ENCODE peak calls at places on chromosomes 16 and 17, in seven cellular contexts. One of them, this sample, is unnamed.

GRCh38 chr16:4350787-4351659 is at the start of gene PAM16:
- DNase-seq in GM23338: peak
- DNase-seq in MM.1S: peak
- DNase-seq in breast epithelium: peak
- DNase-seq in retinal pigment epithelial cell: peak
- DNase-seq in OCI-LY7: peak
- DNase-seq in RWPE1: peak
- DNase-seq in this sample: peak

GRCh38 chr16:1096164-1097082 is at the start of gene C1QTNF8:
- DNase-seq in retinal pigment epithelial cell: no peak
- DNase-seq in MM.1S: no peak
- DNase-seq in GM23338: no peak
- DNase-seq in RWPE1: no peak
- DNase-seq in OCI-LY7: no peak
- DNase-seq in breast epithelium: no peak
- DNase-seq in this sample: no peak

GRCh38 chr17:4136373-4136772 is 6.5 kb downstream of the ZZEF1 start:
- DNase-seq in breast epithelium: no peak
- DNase-seq in RWPE1: no peak
- DNase-seq in GM23338: no peak
- DNase-seq in retinal pigment epithelial cell: peak
- DNase-seq in MM.1S: no peak
- DNase-seq in OCI-LY7: no peak
- DNase-seq in this sample: no peak

GRCh38 chr16:12501727-12502457 is 301.8 kb downstream of the CPPED1 start:
- DNase-seq in OCI-LY7: no peak
- DNase-seq in MM.1S: no peak
- DNase-seq in GM23338: no peak
- DNase-seq in RWPE1: no peak
- DNase-seq in retinal pigment epithelial cell: no peak
- DNase-seq in breast epithelium: no peak
- DNase-seq in this sample: no peak

GRCh38 chr16:55499951-55500350 is 8.9 kb upstream of the LPCAT2 start:
- DNase-seq in retinal pigment epithelial cell: peak
- DNase-seq in breast epithelium: no peak
- DNase-seq in RWPE1: peak
- DNase-seq in OCI-LY7: no peak
- DNase-seq in GM23338: no peak
- DNase-seq in MM.1S: no peak
- DNase-seq in this sample: no peak

GRCh38 chr16:68250951-68251350 is 5.8 kb downstream of the PLA2G15 start:
- DNase-seq in GM23338: no peak
- DNase-seq in MM.1S: peak
- DNase-seq in breast epithelium: no peak
- DNase-seq in RWPE1: no peak
- DNase-seq in OCI-LY7: no peak
- DNase-seq in retinal pigment epithelial cell: no peak
- DNase-seq in this sample: no peak

GRCh38 chr17:77110006-77110374 is 30.8 kb upstream of the SEC14L1 start:
- DNase-seq in breast epithelium: no peak
- DNase-seq in retinal pigment epithelial cell: no peak
- DNase-seq in OCI-LY7: peak
- DNase-seq in RWPE1: no peak
- DNase-seq in MM.1S: peak
- DNase-seq in GM23338: peak
- DNase-seq in this sample: no peak

GRCh38 chr17:32930512-32930911 is 2.6 kb downstream of the TMEM98 start:
- DNase-seq in OCI-LY7: no peak
- DNase-seq in MM.1S: no peak
- DNase-seq in GM23338: no peak
- DNase-seq in retinal pigment epithelial cell: no peak
- DNase-seq in breast epithelium: no peak
- DNase-seq in RWPE1: no peak
- DNase-seq in this sample: no peak

GRCh38 chr17:49692751-49693150 is 14.9 kb upstream of the SPOP start:
- DNase-seq in RWPE1: no peak
- DNase-seq in breast epithelium: no peak
- DNase-seq in retinal pigment epithelial cell: no peak
- DNase-seq in OCI-LY7: no peak
- DNase-seq in GM23338: no peak
- DNase-seq in MM.1S: no peak
- DNase-seq in this sample: no peak

GRCh38 chr16:16120044-16120381 is 103.3 kb downstream of the ABCC6 start:
- DNase-seq in breast epithelium: no peak
- DNase-seq in GM23338: no peak
- DNase-seq in retinal pigment epithelial cell: no peak
- DNase-seq in MM.1S: no peak
- DNase-seq in OCI-LY7: no peak
- DNase-seq in RWPE1: no peak
- DNase-seq in this sample: no peak

GRCh38 chr16:85935957-85936760 is 37.2 kb downstream of the IRF8 start:
- DNase-seq in breast epithelium: no peak
- DNase-seq in MM.1S: peak
- DNase-seq in OCI-LY7: peak
- DNase-seq in retinal pigment epithelial cell: no peak
- DNase-seq in RWPE1: no peak
- DNase-seq in GM23338: no peak
- DNase-seq in this sample: no peak

GRCh38 chr17:32323784-32324590 is 18.0 kb downstream of the C17orf75 start:
- DNase-seq in breast epithelium: no peak
- DNase-seq in MM.1S: peak
- DNase-seq in RWPE1: peak
- DNase-seq in retinal pigment epithelial cell: no peak
- DNase-seq in GM23338: no peak
- DNase-seq in OCI-LY7: no peak
- DNase-seq in this sample: no peak

GRCh38 chr17:72126575-72127486 is 6.0 kb downstream of the SOX9 start:
- DNase-seq in retinal pigment epithelial cell: peak
- DNase-seq in RWPE1: peak
- DNase-seq in GM23338: no peak
- DNase-seq in OCI-LY7: no peak
- DNase-seq in MM.1S: peak
- DNase-seq in breast epithelium: no peak
- DNase-seq in this sample: no peak
- TF ChIP-seq CTCF in retinal pigment epithelial cell: no peak
- TF ChIP-seq CTCF in RWPE1: no peak
- TF ChIP-seq CTCF in GM23338: no peak
- TF ChIP-seq CTCF in OCI-LY7: no peak
- TF ChIP-seq CTCF in MM.1S: no peak
- TF ChIP-seq CTCF in breast epithelium: no peak
- TF ChIP-seq CTCF in this sample: no peak

DNA sequence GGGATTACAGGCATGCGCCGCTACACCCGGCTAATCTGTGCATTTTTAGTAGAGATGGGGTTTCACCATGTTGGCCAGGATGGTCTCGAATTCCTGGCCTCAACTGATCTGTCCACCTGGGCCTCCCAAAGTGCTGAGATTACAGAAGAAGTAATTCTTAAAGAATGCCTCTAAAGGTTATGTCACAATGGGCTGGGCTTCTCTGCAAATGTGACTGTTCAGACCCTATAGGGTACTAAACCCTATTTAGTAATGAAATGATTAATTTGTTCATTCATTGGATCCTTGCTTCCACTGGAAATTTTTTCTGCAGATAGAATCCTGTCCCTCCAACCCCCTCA is 108.8 kb upstream of the CORO6 start:
- DNase-seq in MM.1S: no peak
- DNase-seq in RWPE1: no peak
- DNase-seq in breast epithelium: no peak
- DNase-seq in retinal pigment epithelial cell: no peak
- DNase-seq in GM23338: no peak
- DNase-seq in OCI-LY7: no peak
- DNase-seq in this sample: no peak
- TF ChIP-seq CTCF in MM.1S: no peak
- TF ChIP-seq CTCF in RWPE1: no peak
- TF ChIP-seq CTCF in breast epithelium: no peak
- TF ChIP-seq CTCF in retinal pigment epithelial cell: no peak
- TF ChIP-seq CTCF in GM23338: no peak
- TF ChIP-seq CTCF in OCI-LY7: no peak
- TF ChIP-seq CTCF in this sample: no peak

DNA sequence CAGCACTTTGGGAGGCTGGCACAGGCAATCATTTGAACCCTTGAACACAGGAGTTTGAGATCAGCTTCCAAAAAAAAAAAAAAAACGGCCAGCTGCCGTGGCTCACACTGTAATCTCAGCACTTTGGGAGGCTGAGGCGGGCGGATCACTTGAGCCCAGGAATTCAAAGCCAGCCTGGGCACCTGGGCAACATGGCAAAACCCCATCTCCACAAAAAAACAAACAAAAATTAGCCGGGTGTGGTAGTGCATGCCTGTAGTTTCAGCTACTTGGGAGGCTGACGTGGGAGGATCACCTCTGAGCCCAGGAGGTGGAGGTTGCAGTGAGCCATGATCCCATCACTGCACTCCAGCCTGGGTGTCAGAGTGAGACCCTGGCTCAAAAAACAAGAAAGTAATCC is 39.0 kb downstream of the GRB2 start:
- DNase-seq in RWPE1: no peak
- DNase-seq in MM.1S: no peak
- DNase-seq in breast epithelium: no peak
- DNase-seq in retinal pigment epithelial cell: no peak
- DNase-seq in OCI-LY7: no peak
- DNase-seq in GM23338: no peak
- DNase-seq in this sample: no peak
- TF ChIP-seq CTCF in RWPE1: no peak
- TF ChIP-seq CTCF in MM.1S: no peak
- TF ChIP-seq CTCF in breast epithelium: no peak
- TF ChIP-seq CTCF in retinal pigment epithelial cell: no peak
- TF ChIP-seq CTCF in OCI-LY7: no peak
- TF ChIP-seq CTCF in GM23338: no peak
- TF ChIP-seq CTCF in this sample: no peak

GRCh38 chr17:43003542-43004172 is 2.9 kb upstream of the IFI35 start:
- DNase-seq in GM23338: peak
- DNase-seq in retinal pigment epithelial cell: no peak
- DNase-seq in OCI-LY7: no peak
- DNase-seq in breast epithelium: no peak
- DNase-seq in RWPE1: no peak
- DNase-seq in MM.1S: no peak
- DNase-seq in this sample: no peak
- TF ChIP-seq CTCF in GM23338: peak
- TF ChIP-seq CTCF in retinal pigment epithelial cell: peak
- TF ChIP-seq CTCF in OCI-LY7: no peak
- TF ChIP-seq CTCF in breast epithelium: no peak
- TF ChIP-seq CTCF in RWPE1: no peak
- TF ChIP-seq CTCF in MM.1S: no peak
- TF ChIP-seq CTCF in this sample: no peak

GRCh38 chr17:9872852-9873251 is 32.2 kb downstream of the RCVRN start:
- DNase-seq in OCI-LY7: no peak
- DNase-seq in breast epithelium: no peak
- DNase-seq in RWPE1: no peak
- DNase-seq in GM23338: no peak
- DNase-seq in MM.1S: no peak
- DNase-seq in retinal pigment epithelial cell: no peak
- DNase-seq in this sample: no peak

GRCh38 chr17:9875441-9875840 is 29.6 kb downstream of the RCVRN start:
- DNase-seq in GM23338: peak
- DNase-seq in retinal pigment epithelial cell: no peak
- DNase-seq in RWPE1: no peak
- DNase-seq in MM.1S: no peak
- DNase-seq in breast epithelium: no peak
- DNase-seq in OCI-LY7: no peak
- DNase-seq in this sample: no peak

GRCh38 chr17:9878791-9879525 is 26.1 kb downstream of the RCVRN start:
- DNase-seq in RWPE1: peak
- DNase-seq in OCI-LY7: no peak
- DNase-seq in MM.1S: no peak
- DNase-seq in retinal pigment epithelial cell: no peak
- DNase-seq in breast epithelium: no peak
- DNase-seq in GM23338: no peak
- DNase-seq in this sample: no peak

GRCh38 chr17:9878361-9878760 is 26.7 kb downstream of the RCVRN start:
- DNase-seq in MM.1S: no peak
- DNase-seq in RWPE1: no peak
- DNase-seq in breast epithelium: no peak
- DNase-seq in GM23338: no peak
- DNase-seq in retinal pigment epithelial cell: no peak
- DNase-seq in OCI-LY7: no peak
- DNase-seq in this sample: no peak

GRCh38 chr17:9874722-9875121 is 30.3 kb downstream of the RCVRN start:
- DNase-seq in OCI-LY7: no peak
- DNase-seq in MM.1S: no peak
- DNase-seq in GM23338: peak
- DNase-seq in retinal pigment epithelial cell: no peak
- DNase-seq in RWPE1: no peak
- DNase-seq in breast epithelium: no peak
- DNase-seq in this sample: no peak
- TF ChIP-seq CTCF in OCI-LY7: no peak
- TF ChIP-seq CTCF in MM.1S: no peak
- TF ChIP-seq CTCF in GM23338: peak
- TF ChIP-seq CTCF in retinal pigment epithelial cell: no peak
- TF ChIP-seq CTCF in RWPE1: no peak
- TF ChIP-seq CTCF in breast epithelium: no peak
- TF ChIP-seq CTCF in this sample: no peak

DNA sequence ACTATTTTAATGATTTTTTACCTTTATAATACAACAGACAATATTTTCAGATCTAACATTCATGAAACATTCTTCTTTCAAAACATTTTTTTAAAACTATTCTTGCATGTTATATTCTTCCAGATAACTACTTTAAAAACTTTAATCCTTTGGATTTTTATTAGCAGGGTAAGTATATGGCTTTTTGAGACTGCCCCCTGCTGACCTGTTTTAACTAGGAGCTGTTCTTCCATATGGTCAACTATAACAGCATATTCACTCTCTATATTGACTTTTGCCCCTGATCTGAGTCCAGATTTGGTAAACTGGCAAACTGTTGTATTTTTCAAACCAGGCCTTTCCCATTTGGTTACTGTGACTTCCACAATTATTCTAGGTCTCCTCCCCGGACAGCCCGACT is 16.5 kb downstream of the ZNF18 start:
- DNase-seq in GM23338: peak
- DNase-seq in breast epithelium: no peak
- DNase-seq in MM.1S: no peak
- DNase-seq in RWPE1: no peak
- DNase-seq in retinal pigment epithelial cell: no peak
- DNase-seq in OCI-LY7: no peak
- DNase-seq in this sample: no peak
- TF ChIP-seq CTCF in GM23338: peak
- TF ChIP-seq CTCF in breast epithelium: no peak
- TF ChIP-seq CTCF in MM.1S: peak
- TF ChIP-seq CTCF in RWPE1: peak
- TF ChIP-seq CTCF in retinal pigment epithelial cell: peak
- TF ChIP-seq CTCF in OCI-LY7: peak
- TF ChIP-seq CTCF in this sample: no peak

GRCh38 chr17:55601874-55602364 is 90.7 kb upstream of the SMIM36 start:
- DNase-seq in MM.1S: peak
- DNase-seq in OCI-LY7: peak
- DNase-seq in breast epithelium: no peak
- DNase-seq in retinal pigment epithelial cell: no peak
- DNase-seq in RWPE1: peak
- DNase-seq in GM23338: peak
- DNase-seq in this sample: peak
- TF ChIP-seq CTCF in MM.1S: peak
- TF ChIP-seq CTCF in OCI-LY7: peak
- TF ChIP-seq CTCF in breast epithelium: peak
- TF ChIP-seq CTCF in retinal pigment epithelial cell: peak
- TF ChIP-seq CTCF in RWPE1: peak
- TF ChIP-seq CTCF in GM23338: peak
- TF ChIP-seq CTCF in this sample: peak

DNA sequence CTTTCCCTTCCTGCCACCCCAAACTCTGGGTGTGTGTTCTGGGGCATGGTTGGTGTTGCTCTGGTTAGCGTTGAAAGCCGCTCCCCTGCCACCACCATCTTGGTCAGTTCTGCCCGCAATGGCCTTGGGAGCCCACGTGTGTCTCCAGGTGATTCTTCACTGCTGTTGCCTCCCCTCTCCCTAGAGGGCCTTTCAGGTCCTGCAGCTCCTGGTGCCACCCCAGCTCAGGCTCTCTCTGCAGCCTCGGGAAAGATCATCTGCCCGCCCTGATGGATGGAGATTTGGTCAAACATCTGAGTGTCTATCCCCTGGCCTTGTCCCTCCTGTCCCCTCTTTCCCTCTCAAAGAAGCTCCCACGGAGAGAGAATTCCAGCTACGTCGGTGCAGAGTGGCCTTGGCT is 241.3 kb downstream of the RBFOX3 start:
- DNase-seq in RWPE1: no peak
- DNase-seq in MM.1S: no peak
- DNase-seq in retinal pigment epithelial cell: no peak
- DNase-seq in OCI-LY7: no peak
- DNase-seq in breast epithelium: no peak
- DNase-seq in GM23338: no peak
- DNase-seq in this sample: no peak
- TF ChIP-seq CTCF in RWPE1: no peak
- TF ChIP-seq CTCF in MM.1S: no peak
- TF ChIP-seq CTCF in retinal pigment epithelial cell: no peak
- TF ChIP-seq CTCF in OCI-LY7: no peak
- TF ChIP-seq CTCF in breast epithelium: no peak
- TF ChIP-seq CTCF in GM23338: no peak
- TF ChIP-seq CTCF in this sample: no peak

This sample was measured in nephron progenitor cell.